ENCODE peak calls at places on chromosomes 5 and 9, in five cellular contexts. P is NCI-H510A treated with DMSO at 0.1 percent for 48 hours, Q is retinal pigment epithelial cell, K is EH, E is NCI-H1105 treated with DMSO at 0.1 percent for 48 hours. J is an unnamed sample.

GRCh38 chr5:110663525-110663924 is 62.9 kb downstream of the TMEM232 start:
- DNase-seq in P (no peak), Q (no peak), K (no peak), E (no peak), J (no peak)

GRCh38 chr9:6024035-6024554 is 8.7 kb upstream of the RANBP6 start:
- DNase-seq in P (peak; percentile 7), Q (no peak), K (peak; percentile 2), E (peak; percentile 22), J (no peak)

GRCh38 chr5:172854451-172854871 is 20.4 kb downstream of the ERGIC1 start:
- DNase-seq in P (no peak), Q (no peak), K (no peak), E (no peak), J (no peak)

GRCh38 chr9:76374702-76375543 is 19.3 kb downstream of the RFK start:
- DNase-seq in P (peak; percentile 84), Q (peak; percentile 59), K (peak; percentile 92), E (no peak), J (peak; percentile 6)

GRCh38 chr5:90655423-90655822 is 96.8 kb downstream of the ADGRV1 start:
- DNase-seq in P (no peak), Q (no peak), K (no peak), E (no peak), J (no peak)

GRCh38 chr5:13624283-13625074 is 320.0 kb downstream of the DNAH5 start:
- DNase-seq in P (no peak), Q (no peak), K (peak; percentile 20), E (no peak), J (no peak)

GRCh38 chr9:133981958-133982681 is 10.0 kb downstream of the VAV2 start:
- DNase-seq in P (no peak), Q (no peak), K (no peak), E (no peak), J (no peak)

GRCh38 chr9:137395666-137396010 is 27.3 kb downstream of the EXD3 start:
- DNase-seq in P (no peak), Q (no peak), K (no peak), E (no peak), J (no peak)

GRCh38 chr5:82421119-82421518 is 143.0 kb upstream of the RPS23 start:
- DNase-seq in P (no peak), Q (peak; percentile 98), K (peak; percentile 96), E (no peak), J (no peak)

GRCh38 chr5:38433160-38433861 is 123.1 kb downstream of the LIFR start:
- DNase-seq in P (no peak), Q (no peak), K (peak; percentile 92), E (no peak), J (no peak)

GRCh38 chr9:131024978-131025868 is 16.2 kb downstream of the LAMC3 start:
- DNase-seq in P (no peak), Q (no peak), K (no peak), E (no peak), J (no peak)

GRCh38 chr5:79567926-79568549 is 44.2 kb upstream of the TENT2 start:
- DNase-seq in P (no peak), Q (no peak), K (peak; percentile 27), E (no peak), J (no peak)

GRCh38 chr9:87885484-87886189 is 3.0 kb downstream of the SPATA31E1 start:
- DNase-seq in P (no peak), Q (no peak), K (no peak), E (no peak), J (no peak)

J was measured in NCI-H345.